ENCODE peak calls at places on chromosome 1, in seven cellular contexts. F, P, N, L, T, G and V are unnamed samples.

GRCh38 chr1:84509029-84509428 is 2.6 kb upstream of the GNG5 start:
- DNase-seq in F (no peak), P (no peak), N (no peak), L (no peak), T (no peak), G (no peak), V (no peak)

GRCh38 chr1:62436039-62436465 is 797 bp upstream of the USP1 start:
- DNase-seq in F (peak), P (peak), N (no peak), L (no peak), T (no peak), G (no peak), V (peak)

GRCh38 chr1:101540161-101540560 is 303.3 kb downstream of the S1PR1 start:
- DNase-seq in F (no peak), P (no peak), N (no peak), L (no peak), T (no peak), G (no peak), V (no peak)

GRCh38 chr1:78490861-78491310 is at the start of gene PTGFR:
- DNase-seq in F (peak), P (no peak), N (no peak), L (no peak), T (peak), G (peak), V (no peak)

GRCh38 chr1:85581802-85582686 is 1.5 kb downstream of the CCN1 start:
- DNase-seq in F (peak), P (peak), N (peak), L (no peak), T (peak), G (peak), V (no peak)

GRCh38 chr1:16082283-16083038 is 9.0 kb upstream of the FAM131C start:
- DNase-seq in F (peak), P (no peak), N (no peak), L (no peak), T (peak), G (peak), V (peak)

GRCh38 chr1:167472729-167473529 is 45.4 kb downstream of the CD247 start:
- DNase-seq in F (no peak), P (no peak), N (no peak), L (no peak), T (no peak), G (no peak), V (no peak)

GRCh38 chr1:228039504-228039903 is 32.7 kb downstream of the WNT3A start:
- DNase-seq in F (no peak), P (no peak), N (no peak), L (no peak), T (no peak), G (no peak), V (no peak)

GRCh38 chr1:41810446-41810845 is 108.3 kb downstream of the HIVEP3 start:
- DNase-seq in F (no peak), P (no peak), N (peak), L (no peak), T (peak), G (peak), V (no peak)

GRCh38 chr1:210231846-210232523 is 611 bp upstream of the SERTAD4 start:
- DNase-seq in F (peak), P (no peak), N (no peak), L (no peak), T (peak), G (no peak), V (peak)

GRCh38 chr1:28982198-28982597 is 67.8 kb downstream of the EPB41 start:
- DNase-seq in F (no peak), P (no peak), N (no peak), L (no peak), T (no peak), G (no peak), V (no peak)

GRCh38 chr1:234746798-234747196 is 136.8 kb upstream of the IRF2BP2 start:
- DNase-seq in F (no peak), P (no peak), N (no peak), L (no peak), T (peak), G (no peak), V (no peak)

GRCh38 chr1:75472089-75472970 is 138.6 kb downstream of the SLC44A5 start:
- DNase-seq in F (no peak), P (no peak), N (no peak), L (no peak), T (no peak), G (no peak), V (no peak)

GRCh38 chr1:241352401-241352800 is 4.6 kb downstream of the RGS7 start:
- DNase-seq in F (no peak), P (no peak), N (no peak), L (no peak), T (no peak), G (no peak), V (no peak)

GRCh38 chr1:241357366-241358305 is 631 bp upstream of the RGS7 start:
- DNase-seq in F (no peak), P (no peak), N (no peak), L (no peak), T (peak), G (no peak), V (no peak)

GRCh38 chr1:241356519-241357365 is at the start of gene RGS7:
- DNase-seq in F (peak), P (no peak), N (peak), L (no peak), T (peak), G (peak), V (peak)

GRCh38 chr1:241355311-241356010 is 1.5 kb downstream of the RGS7 start:
- DNase-seq in F (no peak), P (no peak), N (no peak), L (no peak), T (no peak), G (no peak), V (no peak)

GRCh38 chr1:241356187-241356518 is 852 bp downstream of the RGS7 start:
- DNase-seq in F (no peak), P (no peak), N (no peak), L (no peak), T (no peak), G (no peak), V (no peak)
- H3K4me3 ChIP-seq in F (peak), P (peak), N (peak), L (peak), T (no peak), G (no peak), V (no peak)

GRCh38 chr1:147565189-147565980 is 24.1 kb downstream of the BCL9 start:
- DNase-seq in F (no peak), P (no peak), N (no peak), L (no peak), T (no peak), G (no peak), V (no peak)
- TF ChIP-seq CTCF in F (no peak), P (no peak), N (no peak), L (no peak), T (no peak), G (no peak), V (no peak)

DNA sequence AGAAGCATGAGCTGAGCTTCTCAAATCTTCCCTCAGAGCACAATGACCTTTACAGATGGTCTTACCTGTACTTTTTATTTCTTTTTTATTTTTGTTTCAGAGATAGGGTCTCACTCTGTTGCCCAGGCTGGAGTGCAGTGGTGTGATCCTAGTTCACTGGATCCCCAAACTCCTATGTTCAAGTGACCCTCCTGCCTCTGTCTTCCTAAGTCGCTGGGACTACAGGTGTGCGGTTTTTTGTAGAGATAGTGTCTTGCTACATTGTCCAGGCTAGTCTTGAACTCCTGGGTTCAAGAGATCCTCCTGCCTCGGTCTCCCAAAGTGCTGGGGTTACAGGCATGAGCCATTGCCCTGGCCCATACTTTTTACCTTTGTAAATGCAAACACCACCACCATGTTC is 56.0 kb upstream of the LPGAT1 start:
- DNase-seq in F (no peak), P (no peak), N (no peak), L (no peak), T (no peak), G (no peak), V (no peak)
- H3K27ac ChIP-seq in F (no peak), P (no peak), N (no peak), L (no peak), T (no peak), G (no peak), V (no peak)

GRCh38 chr1:151368745-151369610 is 3.5 kb downstream of the SELENBP1 start:
- DNase-seq in F (no peak), P (no peak), N (no peak), L (no peak), T (no peak), G (peak), V (no peak)
- H3K4me3 ChIP-seq in F (peak), P (no peak), N (no peak), L (no peak), T (no peak), G (no peak), V (no peak)

GRCh38 chr1:81254560-81254959 is 546.2 kb upstream of the ADGRL2 start:
- DNase-seq in F (no peak), P (no peak), N (no peak), L (no peak), T (no peak), G (no peak), V (no peak)
- TF ChIP-seq CTCF in F (no peak), P (no peak), N (peak), L (no peak), T (peak), G (no peak), V (no peak)

DNA sequence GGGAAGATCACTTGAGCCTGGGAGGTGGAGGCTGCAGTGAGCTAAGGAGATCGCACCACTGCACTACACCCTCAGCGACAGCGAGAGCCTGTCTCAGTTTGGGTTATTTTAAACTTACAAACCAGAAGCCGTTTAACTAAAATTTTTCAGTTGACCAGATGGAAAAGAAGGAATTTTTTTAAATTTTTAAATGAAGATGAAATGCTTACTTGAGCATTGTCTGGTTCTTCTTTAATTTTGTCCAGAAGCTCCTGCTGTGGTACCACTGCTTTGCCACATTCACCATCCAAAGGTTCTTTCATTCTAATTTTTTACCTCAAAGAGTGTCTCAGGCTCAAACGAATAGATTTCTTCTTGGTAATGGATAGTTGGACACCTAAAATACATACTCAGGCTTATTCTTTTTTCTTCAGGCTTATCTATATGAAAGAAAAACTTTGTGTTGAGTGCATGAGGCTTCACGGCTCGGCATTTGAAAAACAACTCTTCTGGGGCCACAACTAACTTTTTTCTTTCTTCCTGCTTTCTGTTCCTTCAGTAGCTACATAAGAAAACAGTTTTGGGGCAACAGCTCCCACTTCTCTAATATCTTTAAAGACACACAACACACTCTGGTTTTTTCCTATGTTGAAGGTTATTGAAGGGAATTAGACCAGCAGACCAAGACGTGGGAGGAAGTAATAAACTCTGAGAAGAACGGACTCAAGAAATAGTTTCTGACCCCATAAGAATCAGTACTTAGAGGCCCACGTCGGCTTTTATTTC is 1.2 kb downstream of the ZMYM6 start:
- DNase-seq in F (no peak), P (no peak), N (no peak), L (no peak), T (no peak), G (no peak), V (no peak)
- H3K27ac ChIP-seq in F (peak), P (peak), N (peak), L (peak), T (peak), G (peak), V (peak)

GRCh38 chr1:97502360-97502759 is 418.5 kb downstream of the DPYD start:
- DNase-seq in F (no peak), P (no peak), N (no peak), L (no peak), T (no peak), G (no peak), V (no peak)
- H3K4me3 ChIP-seq in F (no peak), P (no peak), N (no peak), L (no peak), T (no peak), G (no peak), V (no peak)

GRCh38 chr1:178510155-178510554 is 2.8 kb upstream of the TEX35 start:
- DNase-seq in F (no peak), P (no peak), N (peak), L (no peak), T (no peak), G (no peak), V (no peak)

GRCh38 chr1:178516110-178516509 is 3.2 kb downstream of the TEX35 start:
- DNase-seq in F (no peak), P (no peak), N (no peak), L (no peak), T (no peak), G (no peak), V (no peak)

GRCh38 chr1:178512566-178513277 is at the start of gene TEX35:
- DNase-seq in F (no peak), P (no peak), N (no peak), L (no peak), T (no peak), G (no peak), V (no peak)

GRCh38 chr1:178509608-178510007 is 3.3 kb upstream of the TEX35 start:
- DNase-seq in F (peak), P (no peak), N (no peak), L (no peak), T (no peak), G (no peak), V (no peak)

GRCh38 chr1:178513278-178513983 is 522 bp downstream of the TEX35 start:
- DNase-seq in F (peak), P (no peak), N (no peak), L (no peak), T (no peak), G (peak), V (peak)
- TF ChIP-seq CTCF in F (peak), P (no peak), N (peak), L (no peak), T (no peak), G (no peak), V (no peak)

DNA sequence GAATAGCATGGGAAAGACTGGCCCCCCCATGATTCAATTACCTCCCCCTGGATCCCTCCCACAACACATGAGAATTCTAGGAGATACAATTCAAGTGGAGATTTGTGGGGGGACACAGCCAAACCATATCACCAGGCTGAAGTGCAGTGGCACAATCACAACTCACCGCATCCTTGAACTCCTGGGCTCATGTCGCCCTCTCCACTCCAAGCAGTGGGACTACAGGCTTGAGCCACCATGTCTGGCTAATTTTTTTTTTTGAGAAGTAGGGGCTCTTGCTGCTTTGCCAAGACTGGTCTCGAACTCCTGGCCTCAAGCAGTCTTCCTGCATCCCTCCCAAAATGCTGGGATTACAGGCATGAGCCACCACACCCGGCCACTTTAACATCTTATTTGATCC is 27.0 kb upstream of the ACTL8 start:
- DNase-seq in F (no peak), P (no peak), N (no peak), L (no peak), T (no peak), G (no peak), V (no peak)
- H3K27ac ChIP-seq in F (no peak), P (no peak), N (no peak), L (no peak), T (no peak), G (no peak), V (no peak)

GRCh38 chr1:202644219-202645096 is 65.8 kb downstream of the SYT2 start:
- DNase-seq in F (no peak), P (no peak), N (no peak), L (no peak), T (no peak), G (no peak), V (no peak)
- H3K4me3 ChIP-seq in F (no peak), P (peak), N (no peak), L (no peak), T (no peak), G (no peak), V (no peak)